ENCODE peak calls at places on chromosomes 11 and 22, in five cellular contexts. T is skeletal muscle cell, V is IMR-90, D is astrocyte of the spinal cord, E is HCT116. N is an unnamed sample.

GRCh38 chr11:125743681-125744080 is 2.4 kb upstream of the PATE1 start:
- DNase-seq in T (no peak), V (no peak), E (no peak), D (no peak), N (no peak)

GRCh38 chr11:47175746-47176327 is 842 bp downstream of the ARFGAP2 start:
- DNase-seq in T (no peak), E (no peak), D (no peak), V (no peak), N (no peak)

GRCh38 chr11:63508009-63508408 is 2.1 kb downstream of the LGALS12 start:
- DNase-seq in T (no peak), D (no peak), V (no peak), E (peak; percentile 28), N (no peak)

GRCh38 chr11:75325713-75326438 is 25.6 kb downstream of the ARRB1 start:
- DNase-seq in E (peak; percentile 71), T (peak; percentile 87), V (peak; percentile 97), D (peak; percentile 86), N (peak; percentile 97)

GRCh38 chr11:10490398-10491232 is 35.6 kb downstream of the AMPD3 start:
- DNase-seq in D (peak; percentile 95), E (peak; percentile 94), T (peak; percentile 90), V (peak; percentile 99), N (peak; percentile 98)

GRCh38 chr11:63445720-63446119 is 45.2 kb downstream of the PLAAT5 start:
- DNase-seq in D (peak; percentile 29), E (no peak), V (peak; percentile 42), T (peak; percentile 5), N (no peak)

GRCh38 chr11:106172389-106172991 is 95.0 kb downstream of the AASDHPPT start:
- DNase-seq in E (no peak), D (no peak), V (no peak), T (no peak), N (no peak)

GRCh38 chr22:43789452-43789851 is 22.7 kb downstream of the EFCAB6 start:
- DNase-seq in D (peak; percentile 47), T (peak; percentile 82), V (peak; percentile 99), E (no peak), N (peak; percentile 97)

GRCh38 chr11:76850815-76851214 is 9.9 kb upstream of the ACER3 start:
- DNase-seq in E (no peak), T (no peak), V (no peak), D (no peak), N (peak; percentile 81)

GRCh38 chr11:7654094-7654742 is 19.1 kb downstream of the CYB5R2 start:
- DNase-seq in T (no peak), E (no peak), V (no peak), D (no peak), N (no peak)

GRCh38 chr22:20606041-20606783 is 98.8 kb downstream of the MED15 start:
- DNase-seq in E (peak; percentile 83), V (peak; percentile 59), D (peak; percentile 55), T (peak; percentile 6), N (peak; percentile 22)

GRCh38 chr11:75811485-75811884 is 3.5 kb upstream of the UVRAG start:
- DNase-seq in D (no peak), E (no peak), V (no peak), T (no peak), N (no peak)

GRCh38 chr11:72072348-72072747 is 8.0 kb downstream of the NUMA1 start:
- DNase-seq in T (peak; percentile 36), D (peak; percentile 83), E (peak; percentile 59), V (peak; percentile 82), N (peak; percentile 77)

GRCh38 chr11:68581439-68581838 is 102.9 kb upstream of the GAL start:
- DNase-seq in E (no peak), T (no peak), D (no peak), V (no peak), N (peak; percentile 2)

GRCh38 chr11:103920449-103920848 is 116.0 kb upstream of the DDI1 start:
- DNase-seq in D (peak; percentile 33), T (peak; percentile 11), E (no peak), V (peak; percentile 73), N (no peak)

GRCh38 chr22:30861688-30862552 is 106.7 kb downstream of the MORC2 start:
- DNase-seq in D (no peak), E (no peak), T (no peak), V (no peak), N (no peak)

GRCh38 chr11:69438286-69438920 is 43.1 kb upstream of the LINC01488 start:
- DNase-seq in E (no peak), T (no peak), D (no peak), V (no peak), N (no peak)

GRCh38 chr11:117744471-117745280 is 52.3 kb downstream of the DSCAML1 start:
- DNase-seq in V (no peak), E (no peak), D (no peak), T (no peak), N (no peak)

GRCh38 chr11:5620606-5621521 is 3.9 kb upstream of the TRIM34 start:
- DNase-seq in D (peak; percentile 89), E (no peak), T (peak; percentile 80), V (peak; percentile 95), N (peak; percentile 65)

GRCh38 chr11:118622376-118623290 is 15.2 kb downstream of the PHLDB1 start:
- DNase-seq in D (peak; percentile 76), V (peak; percentile 69), E (peak; percentile 68), T (no peak), N (peak; percentile 98)

GRCh38 chr11:3195251-3196160 is 23.1 kb downstream of the MRGPRG start:
- DNase-seq in T (no peak), E (peak; percentile 6), V (peak; percentile 14), D (no peak), N (no peak)

GRCh38 chr11:26841818-26842457 is 120.1 kb upstream of the SLC5A12 start:
- DNase-seq in V (peak; percentile 60), E (no peak), D (peak; percentile 72), T (peak; percentile 69), N (peak; percentile 57)

GRCh38 chr11:77386178-77386577 is 84.7 kb upstream of the GDPD4 start:
- DNase-seq in D (no peak), V (peak; percentile 52), T (no peak), E (no peak), N (no peak)

GRCh38 chr11:70153133-70153727 is 49.9 kb upstream of the FADD start:
- DNase-seq in T (no peak), D (no peak), E (no peak), V (no peak), N (no peak)

GRCh38 chr11:1390603-1391164 is 950 bp downstream of the BRSK2 start:
- DNase-seq in T (no peak), D (no peak), V (peak; percentile 5), E (no peak), N (peak; percentile 26)

GRCh38 chr11:108562746-108563581 is 30.6 kb downstream of the EXPH5 start:
- DNase-seq in D (no peak), T (no peak), E (no peak), V (no peak), N (no peak)

GRCh38 chr11:44559207-44559943 is 6.1 kb upstream of the CD82 start:
- DNase-seq in V (no peak), D (no peak), T (no peak), E (no peak), N (no peak)

GRCh38 chr22:20386972-20387371 is 7.0 kb upstream of the ZNF74 start:
- DNase-seq in T (no peak), E (no peak), V (no peak), D (no peak), N (no peak)

DNA sequence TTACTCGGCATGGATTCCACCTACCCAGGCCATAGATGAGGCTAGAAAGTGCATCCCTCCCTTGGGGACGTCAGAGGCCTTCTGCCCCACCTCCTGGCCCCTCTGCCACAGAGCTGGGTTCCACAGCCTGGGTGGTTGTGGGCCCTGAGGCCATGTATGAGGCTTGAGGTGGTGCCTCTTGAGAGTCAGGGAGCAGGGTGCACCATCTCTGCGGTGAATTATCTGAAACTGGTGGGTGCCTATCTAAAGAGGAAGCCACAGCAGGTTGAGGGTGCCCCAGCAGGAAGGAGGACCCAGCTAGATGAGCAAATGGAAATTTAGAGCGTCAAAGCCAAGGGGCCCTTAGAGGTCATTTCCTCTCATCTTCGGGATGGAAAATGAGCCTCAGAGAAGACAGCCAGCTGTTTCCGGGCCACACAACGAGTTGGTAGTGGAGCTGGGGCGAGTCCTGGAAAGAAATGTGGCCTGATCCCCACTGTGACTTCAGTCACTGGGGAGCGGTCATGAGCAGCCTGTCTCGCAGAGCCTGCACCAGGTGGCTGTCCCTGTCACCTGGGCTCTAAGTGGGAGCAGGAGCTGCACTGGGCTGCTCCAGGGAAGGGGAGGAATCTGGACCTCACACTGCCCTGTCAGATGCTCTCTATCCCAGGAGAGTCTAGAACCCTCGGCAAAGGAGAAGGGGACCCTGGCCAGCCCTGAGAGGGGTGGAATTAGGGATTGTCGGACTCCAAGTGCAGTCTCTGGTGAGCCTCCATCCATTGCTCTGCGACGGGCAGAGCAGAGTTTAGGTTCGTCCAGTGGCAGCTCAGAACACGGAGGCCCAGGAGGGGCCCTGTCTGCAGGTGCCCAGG is 7.3 kb downstream of the ADORA2A start:
- DNase-seq in E (no peak), D (no peak), V (no peak), T (no peak), N (no peak)
- H3K4me3 ChIP-seq in E (no peak overlapping the region), D (no peak overlapping the region), V (no peak overlapping the region), T (no peak overlapping the region), N (no peak overlapping the region)

DNA sequence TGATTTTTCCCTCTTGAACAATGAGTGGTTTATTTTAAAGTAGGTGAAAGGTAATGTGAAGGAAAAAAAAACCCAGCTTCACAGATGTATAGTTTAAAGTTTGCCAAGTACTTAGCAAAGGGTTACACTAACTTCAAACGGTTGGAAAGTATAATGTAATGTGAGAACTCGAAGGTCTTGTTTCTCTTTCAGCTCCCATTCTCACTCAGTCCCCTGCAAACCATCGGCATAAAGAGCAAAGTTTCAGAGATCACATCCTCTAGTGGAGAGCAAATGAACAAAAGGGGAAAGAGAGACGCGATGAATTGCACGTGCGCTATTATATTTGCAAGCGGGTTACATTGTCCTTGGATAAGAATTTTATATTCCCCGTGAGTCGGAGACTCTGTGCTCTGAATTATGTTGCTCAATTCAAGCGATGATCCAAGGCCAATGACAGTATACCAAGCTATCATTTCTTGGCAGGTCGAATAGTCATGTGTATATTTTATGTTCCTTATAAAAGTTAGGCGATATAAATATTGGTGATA is 37.6 kb upstream of the BIRC3 start:
- DNase-seq in T (peak; percentile 70), E (no peak), V (peak; percentile 84), D (peak; percentile 78), N (peak; percentile 56)
- H3K4me3 ChIP-seq in T (peak overlapping the region; percentile 15), E (no peak overlapping the region), V (peak overlapping the region; percentile 35), D (peak overlapping the region; percentile 9), N (peak overlapping the region; percentile 22)

DNA sequence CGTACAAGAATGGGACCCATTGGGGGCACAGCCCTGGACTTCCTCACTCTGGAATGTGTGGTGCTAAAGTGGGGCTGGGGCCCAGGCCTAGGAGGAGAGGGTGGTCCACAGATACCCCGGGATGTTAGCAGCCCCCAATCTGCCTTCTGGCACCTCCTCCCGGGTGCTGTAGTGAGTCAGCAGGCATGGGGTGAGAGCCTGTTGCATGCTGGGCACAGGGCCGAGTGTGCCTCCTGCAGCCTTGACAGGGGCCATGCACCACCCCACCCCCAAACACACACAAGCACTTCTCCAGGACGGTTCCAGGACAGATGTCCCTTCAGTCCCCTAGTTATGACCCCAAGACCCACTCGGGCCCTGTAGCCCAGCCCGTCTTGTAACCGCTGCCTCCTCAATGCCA is 23.5 kb upstream of the PHF21A start:
- DNase-seq in D (no peak), T (no peak), V (no peak), E (no peak), N (no peak)
- H3K4me3 ChIP-seq in D (no peak overlapping the region), T (no peak overlapping the region), V (no peak overlapping the region), E (no peak overlapping the region), N (no peak overlapping the region)

GRCh38 chr11:134224710-134225662 is 515 bp downstream of the VPS26B start:
- DNase-seq in T (no peak), E (no peak), D (peak; percentile 15), V (peak; percentile 7), N (peak; percentile 48)
- H3K4me3 ChIP-seq in T (peak overlapping the region; percentile 93), E (peak overlapping the region; percentile 79), D (peak overlapping the region; percentile 84), V (peak overlapping the region; percentile 70), N (peak overlapping the region; percentile 76)

GRCh38 chr11:12678092-12678491 is 3.9 kb downstream of the TEAD1 start:
- DNase-seq in E (no peak), T (no peak), D (peak; percentile 20), V (no peak), N (no peak)
- H3K4me3 ChIP-seq in E (no peak overlapping the region), T (peak overlapping the region; percentile 72), D (peak overlapping the region; percentile 80), V (peak overlapping the region; percentile 26), N (peak overlapping the region; percentile 67)